ENCODE peak calls at places on chromosomes 16 and 17, in six cellular contexts. E, B, A, V, T and Z are unnamed samples.

GRCh38 chr17:42337442-42337841 is 49.1 kb downstream of the STAT5A start:
- DNase-seq in E (peak; percentile 58), B (no peak), A (peak; percentile 90), V (peak; percentile 54), T (no peak), Z (peak; percentile 52)

GRCh38 chr17:46819906-46820351 is 1.4 kb upstream of the WNT3 start:
- DNase-seq in E (no peak), B (no peak), A (no peak), V (no peak), T (no peak), Z (no peak)

GRCh38 chr17:7363311-7363710 is 8.4 kb downstream of the TMEM95 start:
- DNase-seq in E (no peak), B (no peak), A (no peak), V (no peak), T (no peak), Z (no peak)

GRCh38 chr17:14845562-14846335 is 419.4 kb downstream of the PMP22 start:
- DNase-seq in E (no peak), B (no peak), A (no peak), V (peak; percentile 66), T (no peak), Z (no peak)

GRCh38 chr16:64957246-64957645 is 164.6 kb downstream of the CDH11 start:
- DNase-seq in E (no peak), B (no peak), A (no peak), V (no peak), T (no peak), Z (no peak)

GRCh38 chr17:78000351-78000750 is 41.8 kb downstream of the TNRC6C start:
- DNase-seq in E (no peak), B (no peak), A (no peak), V (peak; percentile 32), T (no peak), Z (no peak)

GRCh38 chr17:49252148-49252682 is 21.6 kb upstream of the PHOSPHO1 start:
- DNase-seq in E (no peak), B (no peak), A (no peak), V (peak; percentile 62), T (no peak), Z (no peak)

GRCh38 chr16:85428168-85428898 is 184.8 kb upstream of the GSE1 start:
- DNase-seq in E (no peak), B (peak; percentile 55), A (no peak), V (peak; percentile 38), T (peak; percentile 51), Z (peak; percentile 69)

GRCh38 chr16:5041604-5042133 is 7.9 kb upstream of the NAGPA start:
- DNase-seq in E (no peak), B (no peak), A (no peak), V (peak; percentile 43), T (no peak), Z (no peak)

GRCh38 chr16:4586297-4586696 is 28.4 kb downstream of the UBALD1 start:
- DNase-seq in E (no peak), B (no peak), A (no peak), V (no peak), T (no peak), Z (no peak)

GRCh38 chr16:27826081-27826892 is 237.2 kb downstream of the GSG1L start:
- DNase-seq in E (no peak), B (no peak), A (no peak), V (no peak), T (no peak), Z (no peak)

GRCh38 chr17:33385713-33386112 is 92.6 kb upstream of the ASIC2 start:
- DNase-seq in E (no peak), B (no peak), A (no peak), V (no peak), T (no peak), Z (no peak)

GRCh38 chr16:67552476-67552875 is 9.8 kb upstream of the CTCF start:
- DNase-seq in E (no peak), B (no peak), A (no peak), V (no peak), T (no peak), Z (no peak)

GRCh38 chr17:15470536-15470935 is 3.1 kb upstream of the CDRT4 start:
- DNase-seq in E (no peak), B (no peak), A (no peak), V (no peak), T (no peak), Z (no peak)

GRCh38 chr17:78175643-78175981 is 7.2 kb downstream of the SYNGR2 start:
- DNase-seq in E (no peak), B (no peak), A (no peak), V (no peak), T (no peak), Z (no peak)

GRCh38 chr16:23504076-23504452 is 6.2 kb downstream of the GGA2 start:
- DNase-seq in E (no peak), B (no peak), A (no peak), V (peak; percentile 68), T (no peak), Z (peak; percentile 62)

GRCh38 chr17:7326186-7326585 is 2.9 kb downstream of the NEURL4 start:
- DNase-seq in E (no peak), B (no peak), A (no peak), V (no peak), T (no peak), Z (no peak)

GRCh38 chr17:56806949-56807348 is 26.8 kb downstream of the C17orf67 start:
- DNase-seq in E (no peak), B (no peak), A (no peak), V (peak; percentile 17), T (no peak), Z (no peak)

GRCh38 chr16:58409316-58409973 is 17.2 kb downstream of the GINS3 start:
- DNase-seq in E (no peak), B (no peak), A (peak; percentile 45), V (peak; percentile 42), T (no peak), Z (no peak)

GRCh38 chr17:74814453-74814852 is 38.3 kb upstream of the NAT9 start:
- DNase-seq in E (no peak), B (no peak), A (no peak), V (no peak), T (no peak), Z (no peak)

GRCh38 chr16:19001788-19002187 is 18.1 kb downstream of the TMC7 start:
- DNase-seq in E (no peak), B (no peak), A (peak; percentile 22), V (no peak), T (no peak), Z (no peak)

GRCh38 chr16:9225527-9226316 is 134.3 kb downstream of the HAPSTR1 start:
- DNase-seq in E (no peak), B (no peak), A (no peak), V (no peak), T (peak; percentile 9), Z (no peak)

GRCh38 chr16:72467157-72467759 is 295.3 kb upstream of the PMFBP1 start:
- DNase-seq in E (no peak), B (peak; percentile 2), A (peak; percentile 22), V (peak; percentile 81), T (peak; percentile 46), Z (no peak)

GRCh38 chr17:63138713-63139112 is 172.7 kb downstream of the TANC2 start:
- DNase-seq in E (no peak), B (no peak), A (no peak), V (peak; percentile 49), T (peak; percentile 36), Z (no peak)